ENCODE peak calls at places on chromosomes 5 and 9, in six cellular contexts. R is naive thymus-derived CD8-positive, alpha-beta T cell; S is substantia nigra; D is frontal cortex; W is NB4; B is nucleus accumbens. K is an unnamed sample.

GRCh38 chr9:129704797-129705196 is 39.4 kb downstream of the PRRX2 start:
- DNase-seq in R (no peak), W (no peak), S (no peak), D (no peak), B (no peak), K (no peak)

GRCh38 chr9:136554870-136555269 is 9.0 kb upstream of the NOTCH1 start:
- DNase-seq in R (no peak), D (no peak), B (no peak), W (no peak), S (no peak), K (no peak)

GRCh38 chr5:77651343-77651742 is 12.8 kb upstream of the OTP start:
- DNase-seq in D (no peak), S (no peak), R (no peak), B (no peak), W (no peak), K (no peak)

GRCh38 chr5:112059601-112060135 is 302.7 kb upstream of the NREP start:
- DNase-seq in W (no peak), B (no peak), S (no peak), R (no peak), D (no peak), K (no peak)

GRCh38 chr5:172283020-172283861 is at the start of gene UBTD2:
- DNase-seq in S (peak; percentile 66), W (peak; percentile 86), B (no peak), R (peak; percentile 45), D (peak; percentile 81), K (peak; percentile 71)

GRCh38 chr5:113202904-113203716 is 226.5 kb downstream of the DCP2 start:
- DNase-seq in B (no peak), W (no peak), R (no peak), S (peak; percentile 38), D (no peak), K (peak; percentile 53)

GRCh38 chr9:114719290-114719689 is 37.3 kb upstream of the TEX48 start:
- DNase-seq in B (no peak), W (no peak), D (no peak), S (no peak), R (no peak), K (no peak)

GRCh38 chr5:154345255-154345952 is 100.4 kb upstream of the SAP30L start:
- DNase-seq in W (no peak), D (no peak), R (no peak), B (no peak), S (no peak), K (no peak)

GRCh38 chr9:15738011-15738410 is 185.2 kb downstream of the CCDC171 start:
- DNase-seq in R (no peak), S (no peak), D (no peak), W (no peak), B (no peak), K (no peak)

GRCh38 chr9:112546149-112547012 is 59.8 kb downstream of the KIAA1958 start:
- DNase-seq in W (no peak), D (no peak), B (no peak), R (no peak), S (no peak), K (no peak)

GRCh38 chr9:38345851-38346755 is 46.4 kb upstream of the ALDH1B1 start:
- DNase-seq in S (no peak), R (no peak), B (no peak), D (no peak), W (no peak), K (no peak)

GRCh38 chr5:91281409-91281808 is 101.7 kb downstream of the ARRDC3 start:
- DNase-seq in R (no peak), D (no peak), S (no peak), W (peak; percentile 14), B (no peak), K (no peak)

GRCh38 chr5:107672212-107673105 is 1.7 kb upstream of the EFNA5 start:
- DNase-seq in B (peak; percentile 24), D (peak; percentile 72), W (peak; percentile 7), S (no peak), R (no peak), K (peak; percentile 69)

K was measured in neural crest cell.